ENCODE peak calls at places on chromosomes 16 and 17, in five cellular contexts. K is OCI-LY7, E is GM06990, J is NCI-H1930, G is astrocyte of the spinal cord. F is an unnamed sample.

GRCh38 chr16:87528690-87529579 is 36.1 kb upstream of the ZCCHC14 start:
- DNase-seq in G (no peak), E (no peak), J (no peak), K (no peak), F (no peak)

GRCh38 chr16:19415918-19416317 is 1.8 kb upstream of the TMC5 start:
- DNase-seq in G (no peak), E (no peak), K (no peak), J (no peak), F (no peak)

GRCh38 chr16:12796498-12796897 is 7.2 kb downstream of the CPPED1 start:
- DNase-seq in K (no peak), G (no peak), E (no peak), J (no peak), F (no peak)

GRCh38 chr17:60602871-60603270 is 2.9 kb downstream of the PPM1D start:
- DNase-seq in E (no peak), K (no peak), J (no peak), G (no peak), F (no peak)

GRCh38 chr16:65469116-65469515 is 347.3 kb upstream of the CDH11 start:
- DNase-seq in E (no peak), J (no peak), G (no peak), K (no peak), F (no peak)

GRCh38 chr17:46003907-46004748 is 5.1 kb downstream of the STH start:
- DNase-seq in J (no peak), K (no peak), E (no peak), G (peak), F (peak)

GRCh38 chr17:4393806-4394205 is 27.3 kb upstream of the UBE2G1 start:
- DNase-seq in E (no peak), K (peak), G (no peak), J (no peak), F (no peak)

GRCh38 chr17:61314368-61315078 is 85.1 kb upstream of the TBX2 start:
- DNase-seq in K (no peak), J (no peak), G (peak), E (no peak), F (peak)

GRCh38 chr17:6914711-6915110 is 81.1 kb upstream of the ALOX12 start:
- DNase-seq in J (no peak), E (no peak), K (no peak), G (no peak), F (no peak)

GRCh38 chr17:29526322-29526721 is 40.5 kb downstream of the ABHD15 start:
- DNase-seq in E (no peak), G (no peak), J (no peak), K (no peak), F (no peak)

GRCh38 chr17:8791248-8791909 is 7.8 kb downstream of the MFSD6L start:
- DNase-seq in G (no peak), E (no peak), K (no peak), J (no peak), F (no peak)

GRCh38 chr16:27238016-27238587 is 30.5 kb downstream of the NSMCE1 start:
- DNase-seq in K (peak), G (no peak), J (no peak), E (no peak), F (peak)

GRCh38 chr17:4605826-4606225 is 21.5 kb downstream of the SMTNL2 start:
- DNase-seq in J (no peak), K (no peak), E (no peak), G (peak), F (peak)

GRCh38 chr17:49218941-49219913 is 8.7 kb downstream of the ABI3 start:
- DNase-seq in J (no peak), G (no peak), K (peak), E (peak), F (peak)

GRCh38 chr17:30969989-30970680 is 704 bp upstream of the RNF135 start:
- DNase-seq in E (no peak), J (no peak), G (peak), K (no peak), F (no peak)

GRCh38 chr17:162689-163088 is 18.8 kb downstream of the DOC2B start:
- DNase-seq in J (no peak), E (no peak), G (no peak), K (no peak), F (no peak)

GRCh38 chr16:1491327-1491726 is 1.8 kb upstream of the TELO2 start:
- DNase-seq in J (no peak), E (peak), G (no peak), K (no peak), F (no peak)

GRCh38 chr17:81824595-81824994 is 8.5 kb downstream of the MCRIP1 start:
- DNase-seq in J (no peak), E (no peak), G (no peak), K (no peak), F (no peak)

GRCh38 chr17:81510798-81511549 is 1.6 kb downstream of the ACTG1 start:
- DNase-seq in J (no peak), E (no peak), K (peak), G (peak), F (no peak)